ENCODE peak calls at places on chromosome 14, in four cellular contexts. One of them, this sample, is unnamed.
A peak's percentile ranks its signal among the peaks of the same experiment; 100 is the strongest.

GRCh38 chr14:50025776-50026175 is 90.6 kb downstream of the VCPKMT start:
- DNase-seq in A549: no peak
- DNase-seq in progenitor cell of endocrine pancreas: no peak
- DNase-seq in neural crest cell: no peak
- DNase-seq in this sample: no peak

GRCh38 chr14:73784065-73784987 is 67.3 kb upstream of the PTGR2 start:
- DNase-seq in A549: no peak
- DNase-seq in progenitor cell of endocrine pancreas: no peak
- DNase-seq in neural crest cell: no peak
- DNase-seq in this sample: no peak

GRCh38 chr14:21058903-21059302 is 1.3 kb downstream of the RNASE8 start:
- DNase-seq in progenitor cell of endocrine pancreas: no peak
- DNase-seq in neural crest cell: no peak
- DNase-seq in A549: no peak
- DNase-seq in this sample: no peak

GRCh38 chr14:74240794-74241610 is 1.8 kb downstream of the VSX2 start:
- DNase-seq in neural crest cell: no peak
- DNase-seq in progenitor cell of endocrine pancreas: no peak
- DNase-seq in A549: no peak
- DNase-seq in this sample: peak; percentile 51

GRCh38 chr14:104393898-104394605 is 185.5 kb upstream of the C14orf180 start:
- DNase-seq in neural crest cell: no peak
- DNase-seq in progenitor cell of endocrine pancreas: no peak
- DNase-seq in A549: no peak
- DNase-seq in this sample: no peak

GRCh38 chr14:73424453-73424852 is 33.9 kb downstream of the NUMB start:
- DNase-seq in A549: no peak
- DNase-seq in progenitor cell of endocrine pancreas: no peak
- DNase-seq in neural crest cell: no peak
- DNase-seq in this sample: no peak

GRCh38 chr14:24296341-24297157 is 3.0 kb downstream of the DHRS1 start:
- DNase-seq in neural crest cell: peak; percentile 45
- DNase-seq in progenitor cell of endocrine pancreas: no peak
- DNase-seq in A549: peak; percentile 87
- DNase-seq in this sample: no peak

GRCh38 chr14:99593971-99594841 is 9.8 kb downstream of the CCDC85C start:
- DNase-seq in neural crest cell: no peak
- DNase-seq in progenitor cell of endocrine pancreas: no peak
- DNase-seq in A549: no peak
- DNase-seq in this sample: no peak

GRCh38 chr14:100405752-100406455 is 82.8 kb downstream of the SLC25A47 start:
- DNase-seq in progenitor cell of endocrine pancreas: no peak
- DNase-seq in neural crest cell: no peak
- DNase-seq in A549: no peak
- DNase-seq in this sample: no peak

GRCh38 chr14:104126753-104127152 is 11.6 kb upstream of the KIF26A start:
- DNase-seq in A549: no peak
- DNase-seq in neural crest cell: no peak
- DNase-seq in progenitor cell of endocrine pancreas: no peak
- DNase-seq in this sample: no peak

GRCh38 chr14:55349565-55349964 is 62.1 kb downstream of the ATG14 start:
- DNase-seq in A549: no peak
- DNase-seq in neural crest cell: no peak
- DNase-seq in progenitor cell of endocrine pancreas: no peak
- DNase-seq in this sample: no peak

GRCh38 chr14:56754966-56755365 is 55.3 kb downstream of the OTX2 start:
- DNase-seq in progenitor cell of endocrine pancreas: no peak
- DNase-seq in neural crest cell: no peak
- DNase-seq in A549: no peak
- DNase-seq in this sample: no peak

GRCh38 chr14:57749267-57749666 is 116.6 kb downstream of the SLC35F4 start:
- DNase-seq in neural crest cell: no peak
- DNase-seq in A549: no peak
- DNase-seq in progenitor cell of endocrine pancreas: no peak
- DNase-seq in this sample: no peak

GRCh38 chr14:60093088-60093487 is 1.4 kb downstream of the PCNX4 start:
- DNase-seq in A549: no peak
- DNase-seq in neural crest cell: no peak
- DNase-seq in progenitor cell of endocrine pancreas: no peak
- DNase-seq in this sample: no peak

GRCh38 chr14:68976160-68977067 is 2.7 kb downstream of the ACTN1 start:
- DNase-seq in neural crest cell: no peak
- DNase-seq in A549: no peak
- DNase-seq in progenitor cell of endocrine pancreas: no peak
- DNase-seq in this sample: no peak

GRCh38 chr14:68284834-68285233 is 465.3 kb downstream of the RAD51B start:
- DNase-seq in neural crest cell: no peak
- DNase-seq in progenitor cell of endocrine pancreas: no peak
- DNase-seq in A549: no peak
- DNase-seq in this sample: no peak

GRCh38 chr14:104677506-104678332 is 11.7 kb upstream of the INF2 start:
- DNase-seq in progenitor cell of endocrine pancreas: peak; percentile 55
- DNase-seq in neural crest cell: peak; percentile 67
- DNase-seq in A549: peak; percentile 75
- DNase-seq in this sample: peak; percentile 76

GRCh38 chr14:34766060-34766459 is 51.7 kb upstream of the CFL2 start:
- DNase-seq in neural crest cell: no peak
- DNase-seq in progenitor cell of endocrine pancreas: no peak
- DNase-seq in A549: no peak
- DNase-seq in this sample: no peak

GRCh38 chr14:73789996-73790581 is 61.5 kb upstream of the PTGR2 start:
- DNase-seq in A549: no peak
- DNase-seq in progenitor cell of endocrine pancreas: no peak
- DNase-seq in neural crest cell: no peak
- DNase-seq in this sample: no peak

GRCh38 chr14:24418492-24418873 is 11.0 kb downstream of the CBLN3 start:
- DNase-seq in neural crest cell: no peak
- DNase-seq in progenitor cell of endocrine pancreas: no peak
- DNase-seq in A549: no peak
- DNase-seq in this sample: no peak

GRCh38 chr14:101985957-101986356 is 21.6 kb downstream of the DYNC1H1 start:
- DNase-seq in A549: no peak
- DNase-seq in neural crest cell: no peak
- DNase-seq in progenitor cell of endocrine pancreas: no peak
- DNase-seq in this sample: no peak

GRCh38 chr14:82502043-82502442 is 968.4 kb upstream of the SEL1L start:
- DNase-seq in neural crest cell: no peak
- DNase-seq in progenitor cell of endocrine pancreas: no peak
- DNase-seq in A549: no peak
- DNase-seq in this sample: no peak

GRCh38 chr14:97838986-97839385 is 1041.8 kb downstream of the VRK1 start:
- DNase-seq in progenitor cell of endocrine pancreas: no peak
- DNase-seq in neural crest cell: no peak
- DNase-seq in A549: no peak
- DNase-seq in this sample: no peak

GRCh38 chr14:29928342-29928640 is 644 bp upstream of the PRKD1 start:
- DNase-seq in progenitor cell of endocrine pancreas: no peak
- DNase-seq in A549: no peak
- DNase-seq in neural crest cell: no peak
- DNase-seq in this sample: no peak

GRCh38 chr14:93036652-93037341 is 78.9 kb downstream of the ITPK1 start:
- DNase-seq in A549: no peak
- DNase-seq in neural crest cell: peak; percentile 52
- DNase-seq in progenitor cell of endocrine pancreas: no peak
- DNase-seq in this sample: no peak

GRCh38 chr14:103628684-103629502 is at the start of gene KLC1:
- DNase-seq in A549: peak; percentile 71
- DNase-seq in progenitor cell of endocrine pancreas: peak; percentile 70
- DNase-seq in neural crest cell: peak; percentile 81
- DNase-seq in this sample: peak; percentile 93

GRCh38 chr14:90109858-90110257 is 48.1 kb downstream of the KCNK13 start:
- DNase-seq in progenitor cell of endocrine pancreas: no peak
- DNase-seq in A549: peak; percentile 34
- DNase-seq in neural crest cell: no peak
- DNase-seq in this sample: no peak

GRCh38 chr14:88323520-88324199 is 591 bp upstream of the KCNK10 start:
- DNase-seq in progenitor cell of endocrine pancreas: peak; percentile 41
- DNase-seq in A549: no peak
- DNase-seq in neural crest cell: peak; percentile 61
- DNase-seq in this sample: peak; percentile 38

GRCh38 chr14:55136868-55137785 is 8.1 kb downstream of the LGALS3 start:
- DNase-seq in progenitor cell of endocrine pancreas: no peak
- DNase-seq in A549: no peak
- DNase-seq in neural crest cell: no peak
- DNase-seq in this sample: no peak

GRCh38 chr14:89221109-89221508 is 195.9 kb downstream of the FOXN3 start:
- DNase-seq in neural crest cell: no peak
- DNase-seq in A549: no peak
- DNase-seq in progenitor cell of endocrine pancreas: no peak
- DNase-seq in this sample: no peak

GRCh38 chr14:83463500-83464098 is 1929.9 kb upstream of the SEL1L start:
- DNase-seq in A549: no peak
- DNase-seq in neural crest cell: peak; percentile 54
- DNase-seq in progenitor cell of endocrine pancreas: peak; percentile 24
- DNase-seq in this sample: no peak

GRCh38 chr14:21040370-21040925 is 1.7 kb upstream of the RNASE7 start:
- DNase-seq in neural crest cell: no peak
- DNase-seq in progenitor cell of endocrine pancreas: no peak
- DNase-seq in A549: no peak
- DNase-seq in this sample: no peak

GRCh38 chr14:23582906-23583760 is 4.5 kb upstream of the JPH4 start:
- DNase-seq in neural crest cell: no peak
- DNase-seq in A549: no peak
- DNase-seq in progenitor cell of endocrine pancreas: no peak
- DNase-seq in this sample: no peak

GRCh38 chr14:32996343-32996742 is 57.7 kb downstream of the NPAS3 start:
- DNase-seq in progenitor cell of endocrine pancreas: no peak
- DNase-seq in neural crest cell: no peak
- DNase-seq in A549: no peak
- DNase-seq in this sample: no peak

DNA sequence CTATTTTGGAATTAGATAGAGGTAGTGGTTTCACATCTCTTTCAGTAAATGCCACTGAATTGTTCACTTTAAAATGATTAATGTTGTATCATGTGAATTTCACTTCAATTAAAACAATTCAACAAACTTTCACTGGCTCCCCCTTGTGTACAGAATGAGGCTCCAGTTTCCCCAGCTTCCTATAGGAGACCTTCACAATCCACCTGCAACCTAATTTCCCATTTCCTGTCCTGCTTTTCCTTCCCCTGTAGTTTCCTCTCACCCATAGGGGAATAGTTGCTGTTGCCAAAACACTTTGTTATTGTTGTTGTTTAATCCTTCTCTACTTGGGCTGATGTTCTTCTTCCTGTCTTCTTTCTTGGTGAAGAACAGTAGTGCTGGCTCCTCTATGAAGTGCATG is 59.8 kb downstream of the NPAS3 start:
- DNase-seq in neural crest cell: no peak
- DNase-seq in progenitor cell of endocrine pancreas: no peak
- DNase-seq in A549: no peak
- DNase-seq in this sample: no peak
- TF ChIP-seq CTCF in neural crest cell: peak; percentile 42
- TF ChIP-seq CTCF in progenitor cell of endocrine pancreas: peak; percentile 21
- TF ChIP-seq CTCF in A549: peak; percentile 7
- TF ChIP-seq CTCF in this sample: no peak

GRCh38 chr14:38199768-38200167 is 7.9 kb upstream of the SSTR1 start:
- DNase-seq in A549: no peak
- DNase-seq in progenitor cell of endocrine pancreas: no peak
- DNase-seq in neural crest cell: no peak
- DNase-seq in this sample: no peak

GRCh38 chr14:38197761-38198345 is 9.9 kb upstream of the SSTR1 start:
- DNase-seq in A549: no peak
- DNase-seq in progenitor cell of endocrine pancreas: no peak
- DNase-seq in neural crest cell: no peak
- DNase-seq in this sample: no peak

GRCh38 chr14:38198425-38198824 is 9.3 kb upstream of the SSTR1 start:
- DNase-seq in progenitor cell of endocrine pancreas: no peak
- DNase-seq in neural crest cell: no peak
- DNase-seq in A549: no peak
- DNase-seq in this sample: no peak

GRCh38 chr14:38199076-38199475 is 8.6 kb upstream of the SSTR1 start:
- DNase-seq in A549: no peak
- DNase-seq in neural crest cell: no peak
- DNase-seq in progenitor cell of endocrine pancreas: no peak
- DNase-seq in this sample: no peak

GRCh38 chr14:38197001-38197760 is 10.5 kb upstream of the SSTR1 start:
- DNase-seq in neural crest cell: no peak
- DNase-seq in progenitor cell of endocrine pancreas: no peak
- DNase-seq in A549: no peak
- DNase-seq in this sample: no peak
- TF ChIP-seq CTCF in neural crest cell: peak; percentile 77
- TF ChIP-seq CTCF in progenitor cell of endocrine pancreas: peak; percentile 78
- TF ChIP-seq CTCF in A549: peak; percentile 47
- TF ChIP-seq CTCF in this sample: peak; percentile 96

DNA sequence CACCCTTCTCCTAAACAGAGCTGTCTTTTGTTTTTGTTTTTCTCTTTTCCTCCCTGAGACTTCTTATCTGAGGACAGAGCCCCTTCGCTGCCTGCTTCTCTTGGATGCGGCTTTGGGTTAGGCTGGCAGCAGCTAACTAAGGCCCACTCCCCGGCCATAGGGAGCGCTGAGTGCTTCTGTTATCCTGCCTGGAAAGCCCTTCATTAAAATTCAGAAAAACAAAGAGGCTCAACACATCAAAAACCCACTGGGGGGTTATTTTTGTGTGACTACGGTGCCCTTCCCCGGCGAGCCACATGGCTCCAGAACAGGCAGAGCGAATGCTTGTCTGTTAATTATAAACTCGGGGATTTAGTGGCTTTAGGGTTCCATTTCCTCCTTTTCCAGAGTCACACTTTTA is 67.3 kb upstream of the GPATCH2L start:
- DNase-seq in A549: no peak
- DNase-seq in progenitor cell of endocrine pancreas: no peak
- DNase-seq in neural crest cell: no peak
- DNase-seq in this sample: no peak
- TF ChIP-seq CTCF in A549: no peak
- TF ChIP-seq CTCF in progenitor cell of endocrine pancreas: no peak
- TF ChIP-seq CTCF in neural crest cell: no peak
- TF ChIP-seq CTCF in this sample: no peak

GRCh38 chr14:53327716-53328115 is 174.6 kb upstream of the DDHD1 start:
- DNase-seq in A549: no peak
- DNase-seq in neural crest cell: no peak
- DNase-seq in progenitor cell of endocrine pancreas: no peak
- DNase-seq in this sample: no peak
- TF ChIP-seq CTCF in A549: no peak
- TF ChIP-seq CTCF in neural crest cell: no peak
- TF ChIP-seq CTCF in progenitor cell of endocrine pancreas: no peak
- TF ChIP-seq CTCF in this sample: no peak

GRCh38 chr14:65853407-65853955 is 441.0 kb downstream of the FUT8 start:
- DNase-seq in neural crest cell: no peak
- DNase-seq in A549: no peak
- DNase-seq in progenitor cell of endocrine pancreas: no peak
- DNase-seq in this sample: no peak
- TF ChIP-seq CTCF in neural crest cell: no peak
- TF ChIP-seq CTCF in A549: no peak
- TF ChIP-seq CTCF in progenitor cell of endocrine pancreas: no peak
- TF ChIP-seq CTCF in this sample: no peak

This sample was measured in mesothelial cell of epicardium.